ENCODE peak calls at places on chromosome 4, in six cellular contexts. J, T, M, N, Y and Z are unnamed samples.

GRCh38 chr4:166400270-166400894 is 527.3 kb downstream of the TLL1 start:
- DNase-seq in M (peak), T (no peak), N (no peak), J (no peak), Y (no peak), Z (no peak)

GRCh38 chr4:150308824-150309472 is 230.7 kb downstream of the DCLK2 start:
- DNase-seq in M (no peak), N (no peak), Y (no peak), T (no peak), J (no peak), Z (no peak)

GRCh38 chr4:129561886-129562285 is 465.9 kb downstream of the C4orf33 start:
- DNase-seq in N (no peak), Y (no peak), J (no peak), M (no peak), T (no peak), Z (no peak)

GRCh38 chr4:127747883-127748282 is 17.7 kb downstream of the SLC25A31 start:
- DNase-seq in J (no peak), Y (no peak), N (no peak), M (no peak), T (no peak), Z (no peak)

GRCh38 chr4:48960988-48961635 is 25.0 kb upstream of the CWH43 start:
- DNase-seq in T (no peak), N (no peak), M (no peak), Y (no peak), J (no peak), Z (no peak)

GRCh38 chr4:188596027-188596426 is 456.8 kb downstream of the TRIML1 start:
- DNase-seq in Y (no peak), J (no peak), N (no peak), T (no peak), M (no peak), Z (no peak)

GRCh38 chr4:186727149-186727976 is 3.7 kb upstream of the FAT1 start:
- DNase-seq in T (no peak), Y (no peak), J (no peak), M (no peak), N (no peak), Z (no peak)

GRCh38 chr4:136088231-136088630 is 1444.1 kb downstream of the PCDH18 start:
- DNase-seq in N (no peak), Y (no peak), M (no peak), T (no peak), J (no peak), Z (no peak)

GRCh38 chr4:138275946-138276621 is 33.9 kb upstream of the SLC7A11 start:
- DNase-seq in J (peak), N (peak), T (no peak), M (no peak), Y (no peak), Z (no peak)

GRCh38 chr4:28772066-28772465 is 1911.4 kb downstream of the STIM2 start:
- DNase-seq in N (no peak), M (no peak), T (no peak), J (peak), Y (no peak), Z (no peak)

GRCh38 chr4:48064349-48064748 is 47.8 kb downstream of the NIPAL1 start:
- DNase-seq in M (no peak), N (no peak), T (no peak), J (no peak), Y (no peak), Z (no peak)

GRCh38 chr4:129583868-129584267 is 487.9 kb downstream of the C4orf33 start:
- DNase-seq in N (no peak), M (no peak), T (no peak), J (no peak), Y (no peak), Z (no peak)

GRCh38 chr4:55184600-55185523 is 59.5 kb upstream of the KDR start:
- DNase-seq in Y (no peak), T (peak), J (no peak), M (peak), N (no peak), Z (no peak)

GRCh38 chr4:186760576-186760975 is 36.9 kb upstream of the FAT1 start:
- DNase-seq in T (no peak), J (peak), Y (no peak), M (no peak), N (no peak), Z (no peak)

GRCh38 chr4:161799687-161800086 is 364.1 kb downstream of the FSTL5 start:
- DNase-seq in T (no peak), J (no peak), M (peak), N (no peak), Y (no peak), Z (no peak)

GRCh38 chr4:105060628-105061027 is 86.0 kb upstream of the TET2 start:
- DNase-seq in T (no peak), J (no peak), Y (no peak), N (no peak), M (no peak), Z (no peak)

GRCh38 chr4:1194028-1194900 is 21.9 kb upstream of the SPON2 start:
- DNase-seq in M (no peak), T (no peak), N (no peak), J (no peak), Y (no peak), Z (no peak)

GRCh38 chr4:155094421-155094820 is 114.0 kb upstream of the NPY2R start:
- DNase-seq in M (no peak), T (no peak), N (no peak), Y (no peak), J (no peak), Z (no peak)

GRCh38 chr4:89077806-89078205 is 20.8 kb upstream of the FAM13A start:
- DNase-seq in N (no peak), T (no peak), M (no peak), Y (no peak), J (no peak), Z (no peak)

GRCh38 chr4:86762649-86763048 is 86.5 kb downstream of the SLC10A6 start:
- DNase-seq in Y (no peak), J (no peak), N (no peak), M (no peak), T (no peak), Z (no peak)